ENCODE peak calls at places on chromosomes 7 and 10, in nine cellular contexts. I is effector memory CD4-positive, alpha-beta T cell; D is small intestine; A is HL-60; J is CD8-positive, alpha-beta T cell; C is IMR-90; R is hepatocyte; S is thoracic aorta; B is keratinocyte. M is an unnamed sample.

GRCh38 chr10:75464478-75465090 is 33.2 kb downstream of the LRMDA start:
- DNase-seq in J (no peak), R (no peak), C (no peak), I (no peak), A (no peak), D (no peak), S (no peak), B (no peak), M (no peak)

GRCh38 chr10:23694921-23695824 is 256.3 kb downstream of the OTUD1 start:
- DNase-seq in A (no peak), R (peak; percentile 39), B (no peak), S (no peak), D (no peak), I (no peak), J (no peak), C (no peak), M (no peak)

GRCh38 chr10:31124852-31125251 is 93.2 kb upstream of the ZNF438 start:
- DNase-seq in J (no peak), R (no peak), D (no peak), B (no peak), S (no peak), A (no peak), C (no peak), I (no peak), M (no peak)

GRCh38 chr10:102300289-102300843 is 55.0 kb downstream of the GBF1 start:
- DNase-seq in B (no peak), C (peak; percentile 91), R (no peak), J (no peak), D (no peak), I (no peak), A (no peak), S (no peak), M (no peak)

GRCh38 chr7:108589874-108590273 is 20.2 kb downstream of the DNAJB9 start:
- DNase-seq in B (no peak), A (no peak), I (no peak), D (no peak), S (no peak), C (no peak), J (no peak), R (no peak), M (no peak)

GRCh38 chr7:18515067-18515466 is 19.5 kb downstream of the HDAC9 start:
- DNase-seq in R (no peak), S (no peak), C (peak; percentile 67), I (no peak), J (no peak), D (no peak), B (no peak), A (no peak), M (no peak)

GRCh38 chr7:47100815-47101435 is 481.0 kb downstream of the TNS3 start:
- DNase-seq in C (peak; percentile 43), A (peak; percentile 17), J (no peak), R (peak; percentile 71), B (no peak), I (no peak), D (peak; percentile 66), S (no peak), M (peak; percentile 66)

GRCh38 chr7:149562602-149563001 is 65.0 kb upstream of the ZNF746 start:
- DNase-seq in S (no peak), J (no peak), R (no peak), D (no peak), I (no peak), B (peak; percentile 40), A (no peak), C (peak; percentile 63), M (no peak)

GRCh38 chr10:74871595-74872382 is 45.4 kb downstream of the KAT6B start:
- DNase-seq in J (no peak), A (no peak), D (peak; percentile 25), S (no peak), C (no peak), B (no peak), R (peak; percentile 10), I (no peak), M (peak; percentile 17)

GRCh38 chr10:117130862-117131389 is 7.1 kb downstream of the VAX1 start:
- DNase-seq in B (no peak), S (no peak), J (no peak), C (no peak), A (no peak), D (no peak), R (no peak), I (no peak), M (no peak)
- H3K27me3 ChIP-seq in B (peaks cover 69% of the 10 kb centered on the region), S (peaks cover 11% of the 10 kb centered on the region), J (peaks cover 39% of the 10 kb centered on the region), C (peaks cover 67% of the 10 kb centered on the region), A (peaks cover 76% of the 10 kb centered on the region), D (peaks cover 12% of the 10 kb centered on the region), R (peaks cover 91% of the 10 kb centered on the region), I (peaks cover 39% of the 10 kb centered on the region), M (peaks cover 96% of the 10 kb centered on the region)

DNA sequence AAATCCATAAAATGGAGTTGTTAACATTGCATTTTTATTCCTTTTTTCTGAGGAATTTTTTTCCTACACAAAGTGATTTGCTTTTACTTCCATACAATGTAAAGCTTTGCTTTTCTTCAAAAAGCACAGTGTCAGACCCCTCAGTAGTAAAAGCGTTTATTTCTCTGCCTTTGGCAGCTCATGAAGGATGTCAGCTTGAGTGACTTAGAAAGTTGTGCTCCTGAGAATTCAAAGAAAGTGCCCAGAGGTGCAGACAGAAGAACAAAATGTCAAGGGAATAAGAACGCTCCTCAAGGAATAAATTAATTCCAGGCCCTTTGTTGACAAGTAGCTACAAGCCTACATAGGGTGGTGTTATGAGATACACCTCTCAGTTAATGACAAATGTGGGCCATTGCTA is 369.3 kb upstream of the ADARB2 start:
- DNase-seq in J (no peak), D (no peak), R (no peak), I (no peak), S (no peak), B (no peak), C (no peak), A (no peak), M (no peak)
- H3K27me3 ChIP-seq in J (no peaks in the 10 kb centered on the region), D (no peaks in the 10 kb centered on the region), R (no peaks in the 10 kb centered on the region), I (no peaks in the 10 kb centered on the region), S (no peaks in the 10 kb centered on the region), B (no peaks in the 10 kb centered on the region), C (no peaks in the 10 kb centered on the region), A (no peaks in the 10 kb centered on the region), M (no peaks in the 10 kb centered on the region)

DNA sequence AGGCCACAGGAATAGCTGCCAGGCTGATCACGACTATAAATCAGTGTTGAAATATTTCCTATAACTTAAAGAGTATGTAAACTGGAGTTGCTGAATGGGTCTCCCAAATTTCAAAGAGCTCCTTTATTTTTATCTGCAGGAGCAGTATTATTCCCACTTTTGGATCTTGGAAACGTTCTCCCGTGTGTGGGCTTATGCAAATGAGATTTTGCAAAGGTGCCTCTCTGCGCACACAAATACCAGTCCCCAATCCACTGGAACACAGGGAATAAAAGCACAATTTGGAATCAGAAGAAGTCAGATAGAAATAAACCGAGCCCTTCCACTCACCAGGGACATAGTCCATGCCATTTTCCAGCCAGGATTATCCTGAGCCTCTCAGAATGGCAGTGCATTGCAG is 350.2 kb upstream of the CELF2 start:
- DNase-seq in R (no peak), D (no peak), S (no peak), B (no peak), J (no peak), C (no peak), A (no peak), I (no peak), M (no peak)
- H3K27me3 ChIP-seq in R (no peaks in the 10 kb centered on the region), D (no peaks in the 10 kb centered on the region), S (no peaks in the 10 kb centered on the region), B (no peaks in the 10 kb centered on the region), J (no peaks in the 10 kb centered on the region), C (no peaks in the 10 kb centered on the region), A (no peaks in the 10 kb centered on the region), I (no peaks in the 10 kb centered on the region), M (no peaks in the 10 kb centered on the region)

DNA sequence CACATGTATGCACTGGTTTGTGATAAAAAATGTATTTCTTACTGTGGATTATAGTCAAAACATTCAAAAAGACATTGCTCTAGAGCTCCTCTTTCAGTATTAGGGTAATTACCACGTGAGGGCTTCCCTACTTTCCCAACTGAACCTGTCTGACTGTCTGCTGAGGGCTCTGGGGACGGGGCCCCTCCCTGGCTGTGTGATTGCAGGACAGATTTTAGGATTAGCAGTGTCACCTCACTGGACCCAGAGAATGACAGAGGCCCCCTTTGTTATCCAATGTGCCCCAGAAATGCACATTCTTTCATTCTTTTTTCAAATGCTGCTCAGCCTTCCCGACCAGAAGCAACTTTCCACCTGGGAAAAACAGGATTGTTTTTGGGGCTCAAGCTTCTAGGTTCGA is 43.6 kb upstream of the MXI1 start:
- DNase-seq in A (no peak), J (no peak), S (no peak), D (no peak), C (no peak), B (no peak), I (no peak), R (no peak), M (no peak)
- H3K27me3 ChIP-seq in A (no peaks in the 10 kb centered on the region), J (peaks cover 44% of the 10 kb centered on the region), S (no peaks in the 10 kb centered on the region), D (no peaks in the 10 kb centered on the region), C (peaks cover 58% of the 10 kb centered on the region), B (peaks cover 12% of the 10 kb centered on the region), I (peaks cover 18% of the 10 kb centered on the region), R (peaks cover 7% of the 10 kb centered on the region), M (peaks cover 33% of the 10 kb centered on the region)

GRCh38 chr7:28579571-28579970 is 167.3 kb downstream of the CREB5 start:
- DNase-seq in D (no peak), I (no peak), B (no peak), S (no peak), R (no peak), A (no peak), C (no peak), J (no peak), M (no peak)

GRCh38 chr7:28580626-28581025 is 168.3 kb downstream of the CREB5 start:
- DNase-seq in I (no peak), R (no peak), C (no peak), S (no peak), J (no peak), A (no peak), B (no peak), D (no peak), M (no peak)

GRCh38 chr7:28584235-28584634 is 171.9 kb downstream of the CREB5 start:
- DNase-seq in R (no peak), I (no peak), C (no peak), J (no peak), D (no peak), S (no peak), A (no peak), B (no peak), M (no peak)

GRCh38 chr7:28582226-28582625 is 169.9 kb downstream of the CREB5 start:
- DNase-seq in I (no peak), J (no peak), B (no peak), D (no peak), R (no peak), A (no peak), C (no peak), S (no peak), M (no peak)

GRCh38 chr7:28581351-28581750 is 169.0 kb downstream of the CREB5 start:
- DNase-seq in S (no peak), A (no peak), D (no peak), B (no peak), C (no peak), R (no peak), I (no peak), J (no peak), M (no peak)
- H3K27me3 ChIP-seq in S (no peaks in the 10 kb centered on the region), A (peaks cover 8% of the 10 kb centered on the region), D (no peaks in the 10 kb centered on the region), B (peaks cover 3% of the 10 kb centered on the region), C (no peaks in the 10 kb centered on the region), R (peaks cover 6% of the 10 kb centered on the region), I (no peaks in the 10 kb centered on the region), J (no peaks in the 10 kb centered on the region), M (peaks cover 76% of the 10 kb centered on the region)